ENCODE peak calls at places on chromosomes 2 and 18, in nine cellular contexts. One of them, this sample, is unnamed.

GRCh38 chr2:206443735-206444527 is 599 bp downstream of the ADAM23 start:
- DNase-seq in caudate nucleus: no peak
- DNase-seq in progenitor cell of endocrine pancreas: peak; percentile 52
- DNase-seq in A549: peak; percentile 19
- DNase-seq in transverse colon: no peak
- DNase-seq in HT1080: no peak
- DNase-seq in neuronal stem cell: peak; percentile 18
- DNase-seq in KG1: peak; percentile 4
- DNase-seq in stimulated activated CD4-positive, alpha-beta T cell treated with anti-CD3 and anti-CD28 coated beads, Interleukin-4, amount 100 ng/mL, for 1 hour: peak; percentile 7
- DNase-seq in this sample: peak; percentile 54

GRCh38 chr18:70308555-70309294 is 19.9 kb downstream of the SOCS6 start:
- DNase-seq in stimulated activated CD4-positive, alpha-beta T cell treated with anti-CD3 and anti-CD28 coated beads, Interleukin-4, amount 100 ng/mL, for 1 hour: no peak
- DNase-seq in transverse colon: no peak
- DNase-seq in neuronal stem cell: no peak
- DNase-seq in progenitor cell of endocrine pancreas: no peak
- DNase-seq in A549: no peak
- DNase-seq in KG1: no peak
- DNase-seq in caudate nucleus: no peak
- DNase-seq in HT1080: no peak
- DNase-seq in this sample: no peak

GRCh38 chr2:16614314-16614860 is 51.2 kb downstream of the CYRIA start:
- DNase-seq in A549: no peak
- DNase-seq in KG1: no peak
- DNase-seq in progenitor cell of endocrine pancreas: no peak
- DNase-seq in neuronal stem cell: no peak
- DNase-seq in stimulated activated CD4-positive, alpha-beta T cell treated with anti-CD3 and anti-CD28 coated beads, Interleukin-4, amount 100 ng/mL, for 1 hour: no peak
- DNase-seq in HT1080: no peak
- DNase-seq in transverse colon: no peak
- DNase-seq in caudate nucleus: peak; percentile 47
- DNase-seq in this sample: peak; percentile 6

GRCh38 chr2:177433402-177433801 is 40.8 kb downstream of the AGPS start:
- DNase-seq in KG1: no peak
- DNase-seq in progenitor cell of endocrine pancreas: no peak
- DNase-seq in stimulated activated CD4-positive, alpha-beta T cell treated with anti-CD3 and anti-CD28 coated beads, Interleukin-4, amount 100 ng/mL, for 1 hour: no peak
- DNase-seq in transverse colon: no peak
- DNase-seq in HT1080: peak; percentile 23
- DNase-seq in A549: peak; percentile 16
- DNase-seq in caudate nucleus: no peak
- DNase-seq in neuronal stem cell: no peak
- DNase-seq in this sample: no peak

GRCh38 chr2:235661136-235661535 is 167.3 kb downstream of the AGAP1 start:
- DNase-seq in KG1: no peak
- DNase-seq in A549: no peak
- DNase-seq in progenitor cell of endocrine pancreas: no peak
- DNase-seq in neuronal stem cell: no peak
- DNase-seq in HT1080: no peak
- DNase-seq in transverse colon: no peak
- DNase-seq in stimulated activated CD4-positive, alpha-beta T cell treated with anti-CD3 and anti-CD28 coated beads, Interleukin-4, amount 100 ng/mL, for 1 hour: no peak
- DNase-seq in caudate nucleus: no peak
- DNase-seq in this sample: no peak

GRCh38 chr2:20052872-20053281 is 1.4 kb upstream of the LAPTM4A start:
- DNase-seq in caudate nucleus: no peak
- DNase-seq in progenitor cell of endocrine pancreas: no peak
- DNase-seq in neuronal stem cell: no peak
- DNase-seq in stimulated activated CD4-positive, alpha-beta T cell treated with anti-CD3 and anti-CD28 coated beads, Interleukin-4, amount 100 ng/mL, for 1 hour: no peak
- DNase-seq in KG1: no peak
- DNase-seq in HT1080: peak; percentile 60
- DNase-seq in transverse colon: peak; percentile 79
- DNase-seq in A549: peak; percentile 81
- DNase-seq in this sample: no peak

GRCh38 chr18:74518456-74519315 is 15.6 kb upstream of the CNDP1 start:
- DNase-seq in KG1: no peak
- DNase-seq in caudate nucleus: no peak
- DNase-seq in A549: no peak
- DNase-seq in progenitor cell of endocrine pancreas: no peak
- DNase-seq in stimulated activated CD4-positive, alpha-beta T cell treated with anti-CD3 and anti-CD28 coated beads, Interleukin-4, amount 100 ng/mL, for 1 hour: no peak
- DNase-seq in neuronal stem cell: no peak
- DNase-seq in HT1080: no peak
- DNase-seq in transverse colon: no peak
- DNase-seq in this sample: no peak

GRCh38 chr2:190359896-190360376 is 16.5 kb downstream of the INPP1 start:
- DNase-seq in transverse colon: peak; percentile 55
- DNase-seq in neuronal stem cell: no peak
- DNase-seq in caudate nucleus: peak; percentile 77
- DNase-seq in A549: no peak
- DNase-seq in stimulated activated CD4-positive, alpha-beta T cell treated with anti-CD3 and anti-CD28 coated beads, Interleukin-4, amount 100 ng/mL, for 1 hour: peak; percentile 26
- DNase-seq in HT1080: peak; percentile 15
- DNase-seq in KG1: no peak
- DNase-seq in progenitor cell of endocrine pancreas: no peak
- DNase-seq in this sample: peak; percentile 71

GRCh38 chr18:9614401-9615279 is at the start of gene PPP4R1:
- DNase-seq in A549: peak; percentile 67
- DNase-seq in caudate nucleus: peak; percentile 66
- DNase-seq in HT1080: peak; percentile 67
- DNase-seq in transverse colon: peak; percentile 81
- DNase-seq in neuronal stem cell: peak; percentile 78
- DNase-seq in KG1: peak; percentile 42
- DNase-seq in progenitor cell of endocrine pancreas: peak; percentile 73
- DNase-seq in stimulated activated CD4-positive, alpha-beta T cell treated with anti-CD3 and anti-CD28 coated beads, Interleukin-4, amount 100 ng/mL, for 1 hour: peak; percentile 74
- DNase-seq in this sample: peak; percentile 62